ENCODE peak calls at places on chromosomes 6 and 20, in four cellular contexts. One of them, this sample, is unnamed.

GRCh38 chr6:104324305-104324704 is 535.4 kb downstream of the HACE1 start:
- DNase-seq in RPMI7951: no peak
- DNase-seq in ACHN: no peak
- DNase-seq in astrocyte: no peak
- DNase-seq in this sample: no peak

GRCh38 chr20:63322146-63322922 is 29.3 kb downstream of the COL20A1 start:
- DNase-seq in RPMI7951: no peak
- DNase-seq in ACHN: no peak
- DNase-seq in astrocyte: no peak
- DNase-seq in this sample: no peak

GRCh38 chr6:37276916-37277509 is 19.1 kb upstream of the TMEM217 start:
- DNase-seq in RPMI7951: no peak
- DNase-seq in ACHN: no peak
- DNase-seq in astrocyte: no peak
- DNase-seq in this sample: no peak

GRCh38 chr20:1415667-1416468 is 23.0 kb upstream of the FKBP1A start:
- DNase-seq in RPMI7951: peak; percentile 100
- DNase-seq in ACHN: peak; percentile 91
- DNase-seq in astrocyte: peak; percentile 96
- DNase-seq in this sample: no peak

GRCh38 chr6:100685747-100686146 is 195.4 kb downstream of the ASCC3 start:
- DNase-seq in RPMI7951: no peak
- DNase-seq in ACHN: no peak
- DNase-seq in astrocyte: no peak
- DNase-seq in this sample: no peak

GRCh38 chr20:47191074-47191673 is 165.3 kb downstream of the ZMYND8 start:
- DNase-seq in RPMI7951: peak; percentile 56
- DNase-seq in ACHN: peak; percentile 33
- DNase-seq in astrocyte: peak; percentile 36
- DNase-seq in this sample: no peak

GRCh38 chr6:136351518-136352106 is 62.0 kb upstream of the BCLAF1 start:
- DNase-seq in RPMI7951: no peak
- DNase-seq in ACHN: no peak
- DNase-seq in astrocyte: no peak
- DNase-seq in this sample: no peak

GRCh38 chr20:45070932-45071632 is 29.8 kb downstream of the KCNS1 start:
- DNase-seq in RPMI7951: no peak
- DNase-seq in ACHN: no peak
- DNase-seq in astrocyte: no peak
- DNase-seq in this sample: no peak

GRCh38 chr6:56671160-56671559 is 28.5 kb upstream of the DST start:
- DNase-seq in RPMI7951: no peak
- DNase-seq in ACHN: no peak
- DNase-seq in astrocyte: no peak
- DNase-seq in this sample: no peak

GRCh38 chr20:3811421-3812258 is 8.7 kb upstream of the AP5S1 start:
- DNase-seq in RPMI7951: peak; percentile 100
- DNase-seq in ACHN: peak; percentile 96
- DNase-seq in astrocyte: peak; percentile 94
- DNase-seq in this sample: peak; percentile 97

GRCh38 chr6:14451594-14452374 is 334.2 kb downstream of the CD83 start:
- DNase-seq in RPMI7951: no peak
- DNase-seq in ACHN: no peak
- DNase-seq in astrocyte: no peak
- DNase-seq in this sample: no peak

GRCh38 chr20:58867211-58867610 is 14.7 kb downstream of the GNAS start:
- DNase-seq in RPMI7951: no peak
- DNase-seq in ACHN: no peak
- DNase-seq in astrocyte: no peak
- DNase-seq in this sample: no peak

GRCh38 chr20:976033-976432 is 26.1 kb downstream of the RSPO4 start:
- DNase-seq in RPMI7951: no peak
- DNase-seq in ACHN: no peak
- DNase-seq in astrocyte: no peak
- DNase-seq in this sample: no peak

GRCh38 chr6:27352850-27353249 is 35.7 kb upstream of the ZNF391 start:
- DNase-seq in RPMI7951: no peak
- DNase-seq in ACHN: no peak
- DNase-seq in astrocyte: no peak
- DNase-seq in this sample: no peak

GRCh38 chr6:1228754-1229191 is 83.1 kb upstream of the FOXQ1 start:
- DNase-seq in RPMI7951: no peak
- DNase-seq in ACHN: no peak
- DNase-seq in astrocyte: no peak
- DNase-seq in this sample: no peak

This sample was measured in activated effector memory CD4-positive, alpha-beta T cell treated with Interleukin-2 at 50 U/mL for 16 hours.